ENCODE peak calls at places on chromosomes 6 and 20, in ten cellular contexts. H is cardiac fibroblast; U is activated gamma-delta T cell treated with Interleukin-2 at 50 U/mL for 16 hours; B is posterior cingulate gyrus; N is mesendoderm; C is neural progenitor cell; G is HL-60; P is stimulated activated effector memory CD8-positive, alpha-beta T cell treated with anti-CD3 and anti-CD28 coated beads, Interleukin-12 subunit alpha, Interleukin-12 subunit beta, amount 100 ng/mL, for 72 hours; Y is H4; J is mucosa of descending colon. V is an unnamed sample.

GRCh38 chr6:157605484-157605883 is 217.6 kb upstream of the SNX9 start:
- DNase-seq in H (no peak), U (no peak), B (no peak), N (no peak), C (no peak), G (no peak), P (no peak), Y (no peak), J (no peak), V (no peak)

GRCh38 chr20:276620-277495 is 13.7 kb downstream of the C20orf96 start:
- DNase-seq in H (no peak), U (no peak), B (no peak), N (no peak), C (no peak), G (no peak), P (no peak), Y (no peak), J (no peak), V (no peak)

GRCh38 chr20:35601990-35602389 is 13.6 kb upstream of the SPAG4 start:
- DNase-seq in H (no peak), U (no peak), B (no peak), N (no peak), C (no peak), G (no peak), P (no peak), Y (no peak), J (no peak), V (no peak)

GRCh38 chr6:29748391-29749352 is 25.4 kb downstream of the HLA-F start:
- DNase-seq in H (peak; percentile 84), U (peak; percentile 84), B (peak; percentile 84), N (peak; percentile 93), C (peak; percentile 95), G (peak; percentile 7), P (peak; percentile 69), Y (peak; percentile 86), J (peak; percentile 95), V (peak; percentile 93)

GRCh38 chr20:63102720-63103375 is 96.1 kb upstream of the BHLHE23 start:
- DNase-seq in H (peak; percentile 37), U (peak; percentile 58), B (peak; percentile 66), N (peak; percentile 58), C (peak; percentile 25), G (peak; percentile 21), P (peak; percentile 40), Y (no peak), J (peak; percentile 25), V (no peak)

GRCh38 chr6:42047790-42048405 is 2.4 kb upstream of the TAF8 start:
- DNase-seq in H (no peak), U (no peak), B (no peak), N (no peak), C (peak; percentile 23), G (no peak), P (no peak), Y (no peak), J (no peak), V (no peak)

GRCh38 chr20:37821691-37822655 is 81.0 kb upstream of the VSTM2L start:
- DNase-seq in H (peak; percentile 71), U (no peak), B (no peak), N (no peak), C (no peak), G (no peak), P (no peak), Y (peak; percentile 36), J (no peak), V (no peak)

GRCh38 chr6:122758927-122759334 is 20.6 kb upstream of the FABP7 start:
- DNase-seq in H (no peak), U (no peak), B (no peak), N (no peak), C (no peak), G (no peak), P (no peak), Y (no peak), J (no peak), V (no peak)

GRCh38 chr20:41553142-41553879 is 64.9 kb downstream of the CHD6 start:
- DNase-seq in H (no peak), U (no peak), B (no peak), N (no peak), C (no peak), G (no peak), P (no peak), Y (no peak), J (no peak), V (no peak)

GRCh38 chr6:107114213-107114871 is 973 bp downstream of the BEND3 start:
- DNase-seq in H (peak; percentile 92), U (peak; percentile 57), B (peak; percentile 81), N (peak; percentile 90), C (peak; percentile 94), G (peak; percentile 84), P (peak; percentile 78), Y (peak; percentile 30), J (peak; percentile 86), V (peak; percentile 86)

GRCh38 chr20:2331901-2332565 is 36.2 kb downstream of the TGM3 start:
- DNase-seq in H (no peak), U (no peak), B (no peak), N (no peak), C (no peak), G (no peak), P (no peak), Y (no peak), J (no peak), V (no peak)

GRCh38 chr6:121479486-121480098 is 44.1 kb downstream of the GJA1 start:
- DNase-seq in H (no peak), U (no peak), B (no peak), N (no peak), C (no peak), G (no peak), P (no peak), Y (peak; percentile 2), J (no peak), V (no peak)

GRCh38 chr6:157045831-157046454 is 268.8 kb downstream of the ARID1B start:
- DNase-seq in H (peak; percentile 70), U (no peak), B (no peak), N (peak; percentile 82), C (peak; percentile 49), G (no peak), P (no peak), Y (peak; percentile 57), J (peak; percentile 29), V (peak; percentile 63)